ENCODE peak calls at places on chromosomes 1 and 21, in five cellular contexts. R is EH, E is mucosa of descending colon, M is HAP-1, B is NCI-H1105. J is an unnamed sample.

GRCh38 chr21:29378814-29379213 is 80.1 kb downstream of the BACH1 start:
- DNase-seq in R (peak), E (no peak), M (no peak), B (no peak), J (no peak)

GRCh38 chr1:10082785-10083479 is 50.2 kb downstream of the UBE4B start:
- DNase-seq in R (peak), E (no peak), M (no peak), B (no peak), J (no peak)

GRCh38 chr1:194338241-194338948 is 1152.0 kb upstream of the B3GALT2 start:
- DNase-seq in R (peak), E (no peak), M (no peak), B (no peak), J (no peak)

GRCh38 chr1:67731322-67731721 is 46.3 kb downstream of the GADD45A start:
- DNase-seq in R (no peak), E (no peak), M (no peak), B (no peak), J (no peak)

GRCh38 chr1:32272557-32273388 is 19.1 kb upstream of the HDAC1 start:
- DNase-seq in R (no peak), E (no peak), M (no peak), B (no peak), J (no peak)

GRCh38 chr1:177830531-177830930 is 139.3 kb downstream of the SEC16B start:
- DNase-seq in R (no peak), E (no peak), M (no peak), B (no peak), J (no peak)

GRCh38 chr1:43337588-43337987 is at the start of gene MPL:
- DNase-seq in R (no peak), E (no peak), M (no peak), B (no peak), J (no peak)

GRCh38 chr1:226632922-226633351 is 84.4 kb downstream of the STUM start:
- DNase-seq in R (no peak), E (no peak), M (peak), B (no peak), J (no peak)

GRCh38 chr1:1169429-1170214 is 4.1 kb upstream of the TTLL10 start:
- DNase-seq in R (no peak), E (peak), M (no peak), B (no peak), J (no peak)

GRCh38 chr1:45381243-45381642 is 41.0 kb upstream of the MUTYH start:
- DNase-seq in R (no peak), E (no peak), M (no peak), B (no peak), J (no peak)

GRCh38 chr21:29256125-29256895 is 42.4 kb upstream of the BACH1 start:
- DNase-seq in R (no peak), E (no peak), M (no peak), B (peak), J (no peak)

GRCh38 chr1:3051270-3052268 is 17.4 kb upstream of the PRDM16 start:
- DNase-seq in R (no peak), E (no peak), M (no peak), B (no peak), J (no peak)

J was measured in HEK293T.